ENCODE peak calls at places on chromosomes 13 and 19, in four cellular contexts. O is GM23248; A is tibial nerve; H is naive thymus-derived CD4-positive, alpha-beta T cell. N is an unnamed sample.
A peak's percentile ranks its signal among the peaks of the same experiment; 100 is the strongest.

GRCh38 chr19:2922987-2923386 is 21.8 kb downstream of the ZNF77 start:
- DNase-seq in O (no peak), A (no peak), H (no peak), N (no peak)

GRCh38 chr19:32469796-32470195 is 64.2 kb downstream of the DPY19L3 start:
- DNase-seq in O (peak; percentile 66), A (no peak), H (no peak), N (no peak)

GRCh38 chr13:89393758-89394157 is 1722.6 kb downstream of the SLITRK5 start:
- DNase-seq in O (no peak), A (no peak), H (no peak), N (no peak)

GRCh38 chr13:98721825-98722510 is 30.5 kb downstream of the SLC15A1 start:
- DNase-seq in O (peak; percentile 7), A (no peak), H (no peak), N (no peak)

GRCh38 chr19:33998739-33999345 is 173.5 kb upstream of the LSM14A start:
- DNase-seq in O (peak; percentile 44), A (no peak), H (no peak), N (no peak)

GRCh38 chr13:23321534-23322241 is 111.8 kb downstream of the SACS start:
- DNase-seq in O (peak; percentile 97), A (peak; percentile 19), H (no peak), N (no peak)

GRCh38 chr19:40740747-40741146 is 9.5 kb downstream of the ACTMAP start:
- DNase-seq in O (peak; percentile 96), A (peak; percentile 81), H (no peak), N (no peak)

GRCh38 chr13:39783051-39783450 is 127.6 kb downstream of the COG6 start:
- DNase-seq in O (no peak), A (no peak), H (no peak), N (no peak)

GRCh38 chr13:42883142-42883541 is 101.8 kb downstream of the FAM216B start:
- DNase-seq in O (peak; percentile 38), A (no peak), H (no peak), N (no peak)

GRCh38 chr13:82356667-82357066 is 1525.6 kb downstream of the SLITRK1 start:
- DNase-seq in O (peak; percentile 10), A (no peak), H (no peak), N (no peak)

GRCh38 chr13:36382030-36382429 is 35.8 kb upstream of the SPART start:
- DNase-seq in O (no peak), A (no peak), H (no peak), N (no peak)

GRCh38 chr19:47713046-47714021 is at the start of gene EHD2:
- DNase-seq in O (peak; percentile 89), A (peak; percentile 54), H (peak; percentile 46), N (peak; percentile 12)

GRCh38 chr13:87669379-87669978 is 1.7 kb upstream of the SLITRK5 start:
- DNase-seq in O (peak; percentile 44), A (no peak), H (no peak), N (no peak)

GRCh38 chr19:40392894-40393517 is 3.0 kb upstream of the HIPK4 start:
- DNase-seq in O (no peak), A (no peak), H (no peak), N (no peak)

GRCh38 chr19:35723671-35724070 is 5.9 kb downstream of the KMT2B start:
- DNase-seq in O (no peak), A (no peak), H (no peak), N (no peak)

GRCh38 chr19:10270616-10271394 is at the start of gene ICAM1:
- DNase-seq in O (peak; percentile 78), A (peak; percentile 69), H (peak; percentile 54), N (peak; percentile 63)

GRCh38 chr13:30477346-30478235 is 11.9 kb upstream of the HMGB1 start:
- DNase-seq in O (no peak), A (no peak), H (no peak), N (no peak)

GRCh38 chr19:35211545-35212230 is 16.9 kb downstream of the FAM187B start:
- DNase-seq in O (no peak), A (peak; percentile 47), H (peak; percentile 60), N (peak; percentile 78)

GRCh38 chr19:39823693-39824092 is 10.3 kb downstream of the DYRK1B start:
- DNase-seq in O (peak; percentile 18), A (no peak), H (no peak), N (no peak)

GRCh38 chr13:76634431-76635191 is 251.6 kb downstream of the KCTD12 start:
- DNase-seq in O (no peak), A (no peak), H (no peak), N (no peak)

GRCh38 chr19:18160792-18161690 is 8.1 kb downstream of the PIK3R2 start:
- DNase-seq in O (peak; percentile 79), A (peak; percentile 51), H (peak; percentile 96), N (peak; percentile 79)

GRCh38 chr13:79030513-79030912 is 371.6 kb upstream of the OBI1 start:
- DNase-seq in O (no peak), A (no peak), H (no peak), N (no peak)

GRCh38 chr13:35764359-35765015 is 288.0 kb upstream of the MAB21L1 start:
- DNase-seq in O (peak; percentile 33), A (no peak), H (no peak), N (no peak)

GRCh38 chr19:5782322-5782721 is 2.2 kb downstream of the PRR22 start:
- DNase-seq in O (no peak), A (no peak), H (no peak), N (no peak)

GRCh38 chr13:59494560-59494970 is 669.2 kb downstream of the DIAPH3 start:
- DNase-seq in O (peak; percentile 5), A (peak; percentile 40), H (no peak), N (no peak)

GRCh38 chr13:93262729-93263128 is 36.1 kb downstream of the GPC6 start:
- DNase-seq in O (peak; percentile 85), A (no peak), H (no peak), N (no peak)

GRCh38 chr13:57409121-57409520 is 222.4 kb upstream of the PCDH17 start:
- DNase-seq in O (no peak), A (no peak), H (no peak), N (no peak)

GRCh38 chr19:916645-917322 is 349 bp upstream of the KISS1R start:
- DNase-seq in O (no peak), A (no peak), H (no peak), N (no peak)

GRCh38 chr19:1171755-1172352 is 2.2 kb downstream of the SBNO2 start:
- DNase-seq in O (peak; percentile 50), A (no peak), H (no peak), N (no peak)

DNA sequence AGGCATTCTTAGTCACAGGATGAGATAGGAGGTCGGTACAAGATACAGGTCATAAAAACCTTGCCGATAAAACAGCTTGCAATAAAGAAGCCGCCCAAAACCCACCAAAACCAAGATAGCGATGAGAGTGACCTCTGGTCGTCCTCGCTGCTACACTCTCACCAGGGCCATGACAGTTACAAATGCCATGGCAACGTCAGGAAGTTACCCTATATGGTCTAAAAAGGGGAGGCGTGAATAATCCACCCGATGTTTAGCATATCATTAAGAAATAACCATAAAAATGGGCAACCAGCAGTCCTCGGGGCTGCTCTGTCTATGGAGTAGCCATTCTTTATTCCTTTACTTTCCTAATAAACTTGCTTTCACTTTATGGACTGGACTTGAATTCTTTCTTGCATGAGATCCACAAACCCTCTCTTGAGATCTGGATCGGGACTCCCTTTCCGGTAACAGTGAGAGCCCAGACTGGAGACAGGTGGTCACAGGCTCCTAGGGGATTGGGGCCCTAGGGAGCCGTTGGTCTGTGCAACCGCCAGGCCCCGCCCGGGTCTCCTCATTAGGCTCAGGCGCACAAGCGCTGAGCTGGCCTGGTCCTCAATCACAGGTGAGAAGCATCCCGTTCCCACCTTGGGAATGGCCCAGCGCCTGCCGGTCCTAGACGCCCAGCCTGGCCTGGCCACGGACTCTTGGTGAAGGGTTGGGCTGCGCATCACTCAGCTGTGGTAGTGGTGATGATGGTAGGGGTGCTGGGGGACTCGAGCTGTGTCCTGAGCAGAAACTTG is 10.9 kb upstream of the ZNF544 start:
- DNase-seq in O (no peak), A (no peak), H (no peak), N (no peak)
- H3K9me3 ChIP-seq in O (peaks cover 4% of the 10 kb centered on the region), A (peaks cover 74% of the 10 kb centered on the region), H (peaks cover 64% of the 10 kb centered on the region), N (peaks cover 19% of the 10 kb centered on the region)

DNA sequence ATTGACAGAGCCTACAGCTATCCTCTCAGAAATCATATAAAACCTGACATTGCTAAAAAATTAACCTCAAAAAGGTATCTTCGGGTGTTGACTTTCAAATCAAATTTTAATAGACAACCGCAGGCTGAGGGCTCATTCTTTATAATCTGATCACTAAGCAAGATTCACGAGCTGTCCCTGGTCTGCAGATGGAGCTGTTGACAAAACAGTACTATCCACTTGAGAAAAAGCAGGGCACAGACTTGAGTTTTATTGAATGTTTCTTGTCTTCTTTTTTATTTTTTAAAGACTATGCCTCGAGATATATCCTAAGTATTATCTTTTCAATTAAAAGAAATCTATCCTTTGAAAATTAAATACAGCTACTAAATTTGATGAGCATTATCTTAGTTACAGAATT is 540.5 kb downstream of the PCDH9 start:
- DNase-seq in O (no peak), A (no peak), H (no peak), N (no peak)
- H3K9me3 ChIP-seq in O (no peaks in the 10 kb centered on the region), A (no peaks in the 10 kb centered on the region), H (no peaks in the 10 kb centered on the region), N (no peaks in the 10 kb centered on the region)

DNA sequence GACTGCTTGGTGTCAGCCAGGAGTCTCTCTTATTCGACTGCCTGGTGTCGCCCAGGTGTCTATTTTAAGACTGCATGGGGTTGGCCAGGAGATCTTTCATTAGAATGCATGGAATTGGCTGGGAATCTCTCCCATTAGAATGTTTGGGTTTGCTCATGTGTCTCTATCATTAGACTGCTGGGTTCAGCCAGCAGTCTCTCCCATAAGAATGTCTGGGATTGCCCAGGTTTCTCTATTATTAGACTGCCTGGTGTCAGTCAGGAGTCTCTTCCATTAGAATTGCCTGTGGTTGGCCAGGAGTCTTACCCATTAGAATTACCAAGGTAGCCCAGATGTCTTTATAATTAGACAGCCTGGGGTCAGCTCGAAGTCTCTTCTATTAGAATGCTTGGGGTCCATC is 1496.0 kb downstream of the UQCRFS1 start:
- DNase-seq in O (no peak), A (no peak), H (no peak), N (no peak)
- H3K9me3 ChIP-seq in O (no peaks in the 10 kb centered on the region), A (peaks cover 25% of the 10 kb centered on the region), H (peaks cover 30% of the 10 kb centered on the region), N (peaks cover 2% of the 10 kb centered on the region)

DNA sequence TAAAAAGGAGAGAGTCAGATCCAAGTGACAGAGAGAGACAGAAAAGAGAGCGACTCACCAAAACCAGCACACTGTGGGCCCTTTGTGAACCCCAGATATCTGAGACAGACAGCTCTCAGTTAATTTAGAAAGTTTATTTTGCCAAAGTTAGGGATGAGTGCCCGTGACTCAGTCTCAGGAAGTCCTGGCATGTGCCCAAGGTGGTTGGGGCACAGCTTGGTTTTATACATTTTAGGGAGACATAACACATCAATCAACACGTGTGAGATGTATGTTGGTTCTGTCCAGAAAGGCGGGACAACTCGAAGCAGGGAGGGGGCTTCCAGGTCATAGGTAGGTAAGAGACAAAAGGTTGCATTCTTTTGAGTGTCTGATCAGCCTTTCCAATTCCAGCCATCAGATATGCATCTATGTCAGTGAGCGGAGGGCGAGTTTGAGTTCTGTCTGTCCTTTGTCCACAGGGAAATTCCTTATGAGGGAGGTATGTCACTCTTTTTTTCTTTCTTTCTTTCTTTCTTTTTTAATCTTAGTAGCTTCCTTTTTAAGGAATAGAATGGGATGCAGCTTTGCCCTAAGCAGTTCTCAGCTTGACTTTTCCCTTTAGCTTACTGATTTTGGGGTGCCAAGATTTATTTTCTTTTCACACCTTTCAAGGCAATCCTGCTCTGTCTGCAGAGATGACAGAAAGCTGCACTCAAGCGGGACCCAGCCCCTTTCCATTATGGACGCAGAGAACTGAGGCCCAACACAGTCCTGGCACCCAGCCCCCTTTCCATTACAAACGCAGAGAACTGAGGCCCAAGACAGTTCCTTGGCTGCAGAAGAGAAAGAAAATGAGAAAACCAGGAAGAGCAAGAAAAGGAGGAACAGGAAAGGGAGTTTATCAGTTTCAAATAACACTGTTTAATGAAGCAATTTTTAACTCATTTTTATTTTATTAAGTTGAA is 37.1 kb upstream of the ATP11A start:
- DNase-seq in O (no peak), A (no peak), H (no peak), N (no peak)
- H3K9me3 ChIP-seq in O (no peaks in the 10 kb centered on the region), A (no peaks in the 10 kb centered on the region), H (no peaks in the 10 kb centered on the region), N (no peaks in the 10 kb centered on the region)

N was measured in T-helper 17 cell.